ENCODE peak calls at places on chromosomes 16 and 17, in eight cellular contexts. K is PC-3; W is GM23338; F is CD4-positive, alpha-beta T cell; I is body of pancreas; G is WERI-Rb-1; Q is esophagus squamous epithelium; O is foreskin keratinocyte. S is an unnamed sample.

GRCh38 chr17:42438600-42439567 is 15.8 kb upstream of the CAVIN1 start:
- DNase-seq in K (no peak), W (peak), F (peak), I (peak), G (peak), Q (no peak), O (no peak), S (no peak)

GRCh38 chr16:5032748-5033167 is 977 bp downstream of the NAGPA start:
- DNase-seq in K (no peak), W (no peak), F (no peak), I (no peak), G (no peak), Q (no peak), O (no peak), S (no peak)

GRCh38 chr17:59963738-59964454 is 644 bp downstream of the RNFT1 start:
- DNase-seq in K (peak), W (peak), F (peak), I (peak), G (peak), Q (no peak), O (peak), S (peak)

GRCh38 chr16:30582611-30583340 is 2.7 kb downstream of the ZNF785 start:
- DNase-seq in K (no peak), W (no peak), F (no peak), I (no peak), G (no peak), Q (no peak), O (no peak), S (no peak)

GRCh38 chr17:1485748-1486376 is 6.6 kb downstream of the MYO1C start:
- DNase-seq in K (peak), W (peak), F (peak), I (peak), G (peak), Q (no peak), O (no peak), S (peak)

GRCh38 chr17:40612510-40613244 is 34.9 kb downstream of the SMARCE1 start:
- DNase-seq in K (peak), W (no peak), F (peak), I (no peak), G (no peak), Q (no peak), O (no peak), S (no peak)

GRCh38 chr17:65058151-65058550 is 1.6 kb upstream of the GNA13 start:
- DNase-seq in K (no peak), W (no peak), F (no peak), I (no peak), G (no peak), Q (no peak), O (no peak), S (no peak)

GRCh38 chr17:73798111-73798748 is 154.0 kb upstream of the SDK2 start:
- DNase-seq in K (peak), W (no peak), F (no peak), I (peak), G (no peak), Q (no peak), O (peak), S (peak)

GRCh38 chr17:80055597-80055996 is 19.2 kb downstream of the CCDC40 start:
- DNase-seq in K (no peak), W (peak), F (no peak), I (no peak), G (no peak), Q (no peak), O (no peak), S (no peak)
- TF ChIP-seq CTCF in K (no peak), W (no peak), F (no peak), I (no peak), G (no peak), Q (no peak), O (no peak), S (no peak)

DNA sequence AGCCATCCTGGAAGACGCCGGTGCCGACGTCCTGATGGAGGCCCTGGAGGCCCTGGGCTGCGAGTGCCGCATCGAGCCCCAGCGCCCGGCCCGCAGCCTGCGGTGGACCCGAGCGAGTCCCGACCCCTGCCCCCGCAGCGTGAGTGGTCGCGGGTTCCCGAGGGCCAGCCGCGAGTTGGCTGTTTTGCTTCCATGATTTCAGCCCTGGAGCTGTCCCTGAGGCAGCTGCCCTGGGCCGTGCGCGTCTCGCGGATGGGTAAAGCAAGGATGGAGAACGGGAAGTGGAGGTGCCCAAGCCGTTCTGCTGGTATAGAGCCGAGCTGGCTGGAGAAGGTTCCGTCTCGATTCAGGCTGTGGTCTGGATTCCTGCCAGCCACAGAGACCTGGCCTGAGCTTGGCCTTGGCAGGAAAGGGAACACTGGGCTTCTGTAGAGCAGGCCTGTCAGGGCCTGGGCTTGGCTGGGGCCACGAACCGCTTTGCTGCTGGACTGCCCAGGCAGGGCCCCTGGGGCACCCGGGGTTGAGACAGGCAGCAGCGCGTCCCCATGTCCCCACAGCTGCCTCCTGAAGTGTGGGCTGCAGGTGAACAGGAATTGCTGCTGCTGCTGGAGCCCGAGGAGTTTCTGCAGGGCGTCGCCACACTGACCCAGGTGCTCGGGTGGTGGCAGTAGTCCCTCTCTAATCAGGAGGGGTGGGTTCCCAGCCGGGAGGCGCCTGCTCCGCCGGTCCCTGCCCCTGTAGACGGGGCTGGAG is 945 bp upstream of the MRPS34 start:
- DNase-seq in K (no peak), W (no peak), F (no peak), I (no peak), G (no peak), Q (no peak), O (no peak), S (peak)
- H3K27ac ChIP-seq in K (no peak), W (no peak), F (peak), I (peak), G (peak), Q (peak), O (no peak), S (peak)

GRCh38 chr17:6712058-6712853 is 913 bp downstream of the SLC13A5 start:
- DNase-seq in K (no peak), W (peak), F (no peak), I (no peak), G (peak), Q (no peak), O (peak), S (peak)
- TF ChIP-seq CTCF in K (no peak), W (no peak), F (no peak), I (no peak), G (peak), Q (no peak), O (peak), S (no peak)

GRCh38 chr17:9677411-9677810 is 32.1 kb downstream of the USP43 start:
- DNase-seq in K (peak), W (no peak), F (no peak), I (no peak), G (no peak), Q (no peak), O (peak), S (peak)
- H3K27ac ChIP-seq in K (peak), W (no peak), F (no peak), I (no peak), G (no peak), Q (peak), O (peak), S (peak)

DNA sequence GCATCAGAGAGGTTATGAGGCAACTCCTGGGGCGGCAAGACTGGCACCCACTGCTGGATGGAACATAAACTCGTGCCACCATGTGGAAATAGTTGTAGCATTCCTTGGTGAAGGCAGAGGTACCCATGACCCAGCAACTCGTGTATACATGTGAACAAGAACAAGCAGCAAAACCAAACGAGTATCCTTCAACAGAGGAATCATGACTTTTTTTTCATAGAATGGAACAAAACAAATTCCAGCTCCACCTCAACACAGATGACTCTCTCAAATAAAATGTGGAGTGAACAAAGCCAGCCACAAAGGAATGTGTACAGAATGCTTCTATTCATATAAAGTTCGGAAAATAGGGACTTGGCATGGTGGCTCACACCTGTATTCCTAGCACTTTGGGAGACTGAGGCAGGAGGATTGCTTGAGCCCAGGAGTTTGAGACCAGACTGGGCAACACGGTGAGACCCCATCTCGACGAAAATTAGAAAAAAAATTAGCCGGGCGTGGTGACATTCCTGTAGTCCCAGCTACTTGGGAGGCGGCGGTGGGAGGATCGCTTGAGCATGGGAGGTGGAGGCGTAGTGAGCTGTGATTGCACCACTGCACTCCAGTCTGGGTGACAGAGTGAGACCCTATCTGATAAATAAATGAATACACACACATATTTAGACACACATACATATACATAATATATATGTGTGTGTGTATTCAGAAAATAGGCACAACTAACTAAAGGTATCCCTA is 35.3 kb downstream of the B9D1 start:
- DNase-seq in K (peak), W (no peak), F (no peak), I (no peak), G (no peak), Q (no peak), O (peak), S (peak)
- TF ChIP-seq CTCF in K (no peak), W (no peak), F (no peak), I (no peak), G (no peak), Q (no peak), O (peak), S (no peak)

GRCh38 chr16:19380316-19380715 is 37.4 kb upstream of the TMC5 start:
- DNase-seq in K (no peak), W (no peak), F (no peak), I (no peak), G (no peak), Q (no peak), O (no peak), S (no peak)
- H3K27ac ChIP-seq in K (no peak), W (no peak), F (no peak), I (no peak), G (no peak), Q (no peak), O (no peak), S (no peak)

GRCh38 chr16:81996664-81997529 is 14.4 kb downstream of the SDR42E1 start:
- DNase-seq in K (peak), W (peak), F (no peak), I (no peak), G (no peak), Q (no peak), O (peak), S (peak)
- TF ChIP-seq CTCF in K (peak), W (peak), F (no peak), I (no peak), G (peak), Q (no peak), O (peak), S (peak)

GRCh38 chr16:66937725-66938337 is 2.5 kb downstream of the CES2 start:
- DNase-seq in K (no peak), W (no peak), F (no peak), I (no peak), G (no peak), Q (no peak), O (no peak), S (no peak)

GRCh38 chr16:66936462-66936861 is 1.1 kb downstream of the CES2 start:
- DNase-seq in K (no peak), W (no peak), F (no peak), I (peak), G (no peak), Q (no peak), O (no peak), S (no peak)

GRCh38 chr16:66935319-66936011 is at the start of gene CES2:
- DNase-seq in K (peak), W (peak), F (no peak), I (peak), G (no peak), Q (no peak), O (peak), S (peak)

GRCh38 chr16:66939366-66939765 is 4.0 kb downstream of the CES2 start:
- DNase-seq in K (no peak), W (no peak), F (no peak), I (no peak), G (no peak), Q (no peak), O (no peak), S (no peak)

GRCh38 chr16:66936889-66937554 is 1.7 kb downstream of the CES2 start:
- DNase-seq in K (no peak), W (no peak), F (no peak), I (no peak), G (no peak), Q (no peak), O (no peak), S (no peak)
- H3K27ac ChIP-seq in K (no peak), W (no peak), F (no peak), I (no peak), G (no peak), Q (peak), O (no peak), S (peak)

DNA sequence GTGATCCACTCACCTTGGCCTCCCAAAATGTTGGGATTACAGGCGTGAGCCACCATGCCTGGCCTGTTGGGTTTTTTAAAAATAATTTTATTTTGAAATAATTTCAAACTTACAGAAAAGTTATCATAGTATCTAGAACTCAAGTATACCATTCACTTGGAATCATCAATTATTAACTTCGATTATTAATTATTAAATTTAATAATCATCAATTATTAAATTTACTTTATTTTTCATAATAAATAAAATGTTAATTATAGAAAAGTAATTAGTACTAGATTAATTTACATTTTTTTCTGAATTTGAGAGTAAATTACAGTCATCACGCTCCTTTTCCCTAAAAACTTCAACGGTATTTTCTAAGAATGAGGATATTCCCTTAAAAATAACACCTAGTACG is 13.7 kb upstream of the SKAP1 start:
- DNase-seq in K (no peak), W (no peak), F (no peak), I (no peak), G (no peak), Q (no peak), O (no peak), S (no peak)
- TF ChIP-seq CTCF in K (no peak), W (no peak), F (no peak), I (no peak), G (no peak), Q (no peak), O (no peak), S (no peak)

GRCh38 chr17:61581611-61582349 is 9.2 kb downstream of the NACA2 start:
- DNase-seq in K (peak), W (no peak), F (no peak), I (no peak), G (no peak), Q (no peak), O (peak), S (no peak)
- H3K27ac ChIP-seq in K (peak), W (no peak), F (no peak), I (no peak), G (no peak), Q (no peak), O (no peak), S (no peak)